ENCODE peak calls at places on chromosomes 5 and 9, in seven cellular contexts. I is GM23248, X is esophagus squamous epithelium, Y is mucosa of descending colon, L is body of pancreas, C is choroid plexus epithelial cell, G is GM23338. D is an unnamed sample.

GRCh38 chr5:179288809-179289185 is 56.5 kb downstream of the ADAMTS2 start:
- DNase-seq in X (no peak), Y (peak), I (no peak), G (no peak), L (no peak), C (no peak), D (no peak)

GRCh38 chr5:76074487-76074886 is 8.7 kb upstream of the SV2C start:
- DNase-seq in C (no peak), L (no peak), I (no peak), X (no peak), G (peak), Y (no peak), D (peak)

GRCh38 chr9:111904889-111905288 is 8.3 kb downstream of the UGCG start:
- DNase-seq in G (no peak), X (no peak), Y (no peak), I (no peak), C (no peak), L (no peak), D (no peak)

GRCh38 chr5:36060516-36060885 is 6.2 kb downstream of the UGT3A2 start:
- DNase-seq in L (no peak), C (peak), G (peak), Y (no peak), X (no peak), I (peak), D (no peak)

GRCh38 chr5:96344678-96345612 is 88.1 kb downstream of the PCSK1 start:
- DNase-seq in I (peak), G (peak), C (peak), Y (no peak), L (peak), X (no peak), D (peak)

GRCh38 chr9:86022687-86023266 is 76.6 kb downstream of the GOLM1 start:
- DNase-seq in L (no peak), Y (no peak), C (no peak), X (no peak), I (no peak), G (no peak), D (no peak)

GRCh38 chr5:40716000-40716399 is 36.3 kb downstream of the PTGER4 start:
- DNase-seq in C (peak), Y (no peak), L (no peak), I (peak), G (peak), X (no peak), D (no peak)

GRCh38 chr5:72624641-72625236 is 117.5 kb upstream of the ZNF366 start:
- DNase-seq in C (peak), X (no peak), Y (no peak), G (no peak), I (peak), L (no peak), D (no peak)

GRCh38 chr9:131700765-131701433 is 39.0 kb downstream of the RAPGEF1 start:
- DNase-seq in L (no peak), C (no peak), Y (no peak), I (no peak), G (no peak), X (no peak), D (no peak)

GRCh38 chr5:1106385-1107166 is 5.3 kb downstream of the SLC12A7 start:
- DNase-seq in X (no peak), Y (no peak), G (no peak), L (no peak), I (no peak), C (no peak), D (no peak)

GRCh38 chr5:154740483-154740882 is 14.7 kb upstream of the LARP1 start:
- DNase-seq in I (peak), Y (no peak), X (no peak), L (peak), G (no peak), C (peak), D (peak)

GRCh38 chr5:13745508-13745907 is 199.0 kb downstream of the DNAH5 start:
- DNase-seq in L (no peak), G (peak), X (no peak), C (peak), Y (no peak), I (peak), D (no peak)

GRCh38 chr9:98482248-98482647 is 226.5 kb downstream of the GABBR2 start:
- DNase-seq in G (no peak), Y (no peak), I (peak), X (no peak), C (no peak), L (no peak), D (no peak)

GRCh38 chr9:6522263-6522662 is 109.3 kb downstream of the UHRF2 start:
- DNase-seq in I (no peak), L (no peak), C (no peak), G (no peak), X (no peak), Y (no peak), D (no peak)

GRCh38 chr5:107502711-107503110 is 168.0 kb downstream of the EFNA5 start:
- DNase-seq in Y (no peak), G (no peak), I (no peak), X (no peak), C (no peak), L (no peak), D (no peak)

GRCh38 chr5:14397717-14398116 is 183.9 kb upstream of the OTULINL start:
- DNase-seq in I (peak), X (no peak), Y (no peak), L (peak), C (peak), G (no peak), D (no peak)

GRCh38 chr5:159533197-159533596 is 202.9 kb upstream of the IL12B start:
- DNase-seq in X (no peak), C (peak), G (no peak), I (peak), Y (no peak), L (no peak), D (no peak)

GRCh38 chr5:173923236-173924104 is 35.3 kb downstream of the CPEB4 start:
- DNase-seq in Y (no peak), C (peak), L (no peak), X (no peak), G (peak), I (peak), D (no peak)

GRCh38 chr5:54905246-54905770 is 80.1 kb downstream of the ESM1 start:
- DNase-seq in G (no peak), X (no peak), C (no peak), Y (no peak), I (peak), L (no peak), D (no peak)

GRCh38 chr5:150665044-150665443 is 4.0 kb downstream of the MYOZ3 start:
- DNase-seq in Y (no peak), I (no peak), G (no peak), C (peak), X (no peak), L (no peak), D (no peak)

GRCh38 chr5:58412932-58413331 is 47.0 kb downstream of the PLK2 start:
- DNase-seq in X (no peak), C (no peak), L (no peak), Y (no peak), I (no peak), G (no peak), D (no peak)

GRCh38 chr5:99590806-99591205 is 662.0 kb upstream of the CHD1 start:
- DNase-seq in I (no peak), C (no peak), L (no peak), Y (no peak), G (no peak), X (no peak), D (no peak)

DNA sequence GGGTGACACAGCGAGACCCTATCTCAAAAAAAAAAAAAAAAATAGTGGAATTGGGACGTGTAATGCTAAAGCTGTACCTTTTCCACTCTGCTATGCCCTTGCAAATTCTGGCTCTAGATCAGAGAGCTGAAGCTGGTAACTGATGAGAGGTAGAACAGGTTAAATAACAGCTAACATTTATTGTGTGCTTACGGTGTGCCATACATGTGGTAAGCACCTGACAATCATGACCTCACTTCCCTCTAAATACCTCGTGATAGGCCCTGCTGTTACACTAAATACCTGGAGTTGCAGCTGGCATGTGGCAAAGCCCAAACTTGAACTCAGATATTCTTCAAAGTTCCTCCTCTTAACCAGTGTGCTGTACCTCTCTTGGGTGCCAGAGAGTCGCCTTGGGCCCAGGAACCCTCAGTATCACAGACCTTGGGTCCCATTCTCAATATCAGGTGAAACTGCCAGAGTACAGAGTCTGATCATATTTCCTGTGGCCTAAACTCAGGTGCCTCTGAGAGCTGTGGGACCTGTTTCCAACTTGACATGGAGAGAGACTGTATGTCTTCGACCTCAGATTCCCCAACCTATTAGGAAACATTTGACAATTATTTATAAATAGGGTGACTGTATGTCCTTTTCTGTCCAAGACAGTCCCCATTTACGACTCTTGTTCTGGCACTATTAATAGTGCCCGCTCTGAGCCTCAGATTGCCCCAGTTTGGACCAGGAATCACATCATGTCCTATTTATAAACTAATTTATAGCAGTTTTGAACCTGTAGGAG is 4.8 kb downstream of the ARL10 start:
- DNase-seq in Y (no peak), G (no peak), L (no peak), X (no peak), I (no peak), C (no peak), D (no peak)
- H3K4me3 ChIP-seq in Y (no peak), G (no peak), L (no peak), X (no peak), I (no peak), C (no peak), D (no peak)

DNA sequence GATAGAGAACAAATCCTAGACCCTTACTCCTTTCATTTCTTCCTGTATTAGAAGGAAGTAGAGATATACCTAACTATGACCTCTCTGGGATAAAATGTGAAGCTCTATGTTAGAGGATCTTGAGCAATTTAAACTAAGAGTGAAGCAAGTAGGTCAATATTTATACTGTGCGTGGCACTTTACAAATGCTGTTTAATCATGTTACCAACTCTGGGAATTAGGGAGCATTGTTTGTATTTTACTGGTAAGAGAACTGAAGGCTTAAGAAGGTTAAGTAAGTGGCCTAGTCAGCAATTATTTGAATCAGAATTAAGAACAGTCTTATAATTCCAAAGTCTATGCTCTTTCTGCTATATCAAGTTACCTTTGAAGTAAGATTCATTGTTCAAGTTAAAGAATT is 12.0 kb downstream of the TNC start:
- DNase-seq in C (no peak), X (no peak), L (no peak), I (peak), Y (no peak), G (no peak), D (no peak)
- H3K4me3 ChIP-seq in C (no peak), X (no peak), L (no peak), I (peak), Y (no peak), G (no peak), D (no peak)

GRCh38 chr5:15621094-15621493 is 121.1 kb downstream of the FBXL7 start:
- DNase-seq in Y (no peak), X (no peak), G (no peak), L (no peak), C (no peak), I (peak), D (no peak)
- H3K4me3 ChIP-seq in Y (no peak), X (no peak), G (no peak), L (no peak), C (no peak), I (peak), D (no peak)

DNA sequence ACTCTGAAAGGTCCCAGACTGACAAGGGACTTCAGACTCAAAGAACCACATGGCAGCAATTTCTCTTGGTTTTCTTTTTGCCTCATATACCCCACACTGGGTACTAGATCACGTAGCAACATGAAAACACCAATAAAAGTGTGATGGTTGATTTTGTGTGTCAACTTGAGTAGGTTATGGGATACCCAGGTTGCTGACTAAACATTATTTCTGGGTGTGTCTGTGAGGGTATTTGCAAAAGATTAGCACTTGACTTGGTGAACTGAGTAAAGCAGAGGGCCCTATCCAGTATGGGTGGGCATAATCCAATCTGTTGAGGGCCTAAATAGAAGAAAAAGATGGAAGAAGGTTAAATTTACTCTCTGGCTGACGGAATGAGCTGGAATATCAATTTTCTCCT is 53.8 kb upstream of the ZNF618 start:
- DNase-seq in Y (no peak), I (no peak), G (no peak), L (no peak), C (no peak), X (no peak), D (no peak)
- H3K4me3 ChIP-seq in Y (no peak), I (no peak), G (no peak), L (no peak), C (no peak), X (no peak), D (no peak)

DNA sequence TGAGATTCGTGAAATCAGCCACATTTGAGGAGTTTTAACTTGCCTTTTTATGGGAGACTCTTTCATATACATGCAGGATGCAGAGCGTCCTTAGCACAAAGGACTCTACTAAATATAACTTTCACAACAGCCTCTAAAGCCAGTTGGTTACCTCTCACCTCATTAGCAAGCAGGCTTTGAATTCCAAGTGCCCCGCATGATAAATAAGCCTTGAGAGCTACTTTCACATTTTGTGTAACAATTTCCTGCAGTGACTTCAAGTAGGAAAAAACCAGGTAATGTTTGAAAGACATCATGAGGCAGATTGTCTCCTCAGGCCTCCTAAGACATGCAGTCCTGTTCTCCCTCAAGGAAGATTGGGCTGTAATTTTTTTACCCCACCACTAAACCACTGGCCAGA is 50.5 kb downstream of the RALGPS1 start:
- DNase-seq in X (no peak), C (no peak), L (no peak), I (no peak), Y (no peak), G (peak), D (no peak)
- H3K4me3 ChIP-seq in X (no peak), C (no peak), L (no peak), I (no peak), Y (no peak), G (peak), D (no peak)

DNA sequence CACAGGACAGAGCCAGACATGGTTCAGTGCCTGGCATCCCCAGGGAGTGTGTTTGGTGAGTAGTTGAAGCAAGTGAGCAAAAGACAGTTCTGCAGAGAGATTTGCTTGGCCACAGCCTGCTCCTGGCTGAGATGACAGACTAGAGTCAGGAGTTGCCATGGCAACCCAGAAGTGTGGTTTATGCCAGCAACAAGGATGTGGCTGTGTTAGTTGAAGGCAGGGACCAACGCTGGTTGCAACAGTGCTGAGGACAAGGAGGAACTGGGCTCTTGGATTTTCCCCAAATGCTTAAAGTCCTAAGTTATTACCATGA is 2.7 kb downstream of the NXNL2 start:
- DNase-seq in Y (no peak), I (peak), L (peak), X (no peak), G (peak), C (peak), D (peak)
- H3K4me3 ChIP-seq in Y (no peak), I (no peak), L (no peak), X (no peak), G (no peak), C (no peak), D (no peak)

GRCh38 chr9:123998970-123999621 is 12.5 kb upstream of the LHX2 start:
- DNase-seq in L (no peak), Y (no peak), G (peak), C (no peak), X (no peak), I (no peak), D (no peak)

GRCh38 chr9:124000784-124001444 is 10.7 kb upstream of the LHX2 start:
- DNase-seq in I (no peak), Y (no peak), C (no peak), G (peak), X (no peak), L (no peak), D (no peak)

GRCh38 chr9:124001445-124001799 is 10.1 kb upstream of the LHX2 start:
- DNase-seq in I (no peak), X (no peak), L (no peak), G (no peak), Y (no peak), C (no peak), D (no peak)

GRCh38 chr9:123999668-124000067 is 11.9 kb upstream of the LHX2 start:
- DNase-seq in L (no peak), I (no peak), C (no peak), G (peak), X (no peak), Y (no peak), D (no peak)

GRCh38 chr9:124000161-124000783 is 11.3 kb upstream of the LHX2 start:
- DNase-seq in G (peak), X (no peak), I (no peak), Y (no peak), L (no peak), C (no peak), D (no peak)
- H3K4me3 ChIP-seq in G (no peak), X (no peak), I (no peak), Y (no peak), L (no peak), C (no peak), D (peak)

DNA sequence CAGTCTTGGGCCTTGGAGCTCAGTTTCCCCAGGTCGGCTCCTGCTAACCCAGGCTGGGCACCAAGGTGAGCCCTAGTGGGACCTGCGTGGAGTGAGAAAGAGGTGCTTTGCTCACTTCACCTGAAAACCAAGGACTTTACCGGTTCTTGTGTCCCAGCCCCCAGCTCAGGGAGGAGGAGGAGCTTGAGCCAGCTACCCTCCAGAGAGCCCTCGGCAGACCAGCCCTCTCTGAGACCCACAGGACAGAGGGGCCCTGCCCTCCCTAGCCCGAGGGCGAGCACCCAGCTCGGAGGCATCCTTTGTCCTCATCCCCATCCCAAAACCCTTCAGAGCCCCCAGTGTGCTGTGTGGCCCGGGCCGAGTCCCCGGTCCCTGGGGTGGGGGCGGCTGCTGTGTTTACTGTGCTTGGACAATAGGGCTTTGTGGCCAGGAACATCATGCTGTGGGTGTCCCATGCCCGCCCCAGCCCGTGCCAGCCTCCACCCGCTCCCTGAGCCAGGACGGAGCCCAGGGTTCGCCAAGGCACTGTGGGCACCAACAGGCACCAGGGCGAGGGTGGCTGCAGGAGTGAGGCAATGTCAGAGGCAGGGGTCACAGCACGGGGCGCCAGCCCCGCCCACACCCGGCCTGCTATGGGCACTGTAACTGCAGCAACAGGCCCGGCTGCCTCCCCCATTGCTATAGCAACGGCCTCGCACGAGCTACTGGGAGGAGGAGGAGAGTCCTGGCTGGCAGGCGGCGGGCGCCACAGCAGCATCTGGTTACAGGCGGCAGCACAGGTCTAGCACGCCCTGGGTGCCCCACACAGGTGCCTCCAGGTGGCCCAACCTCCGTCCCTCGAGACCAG is 2.7 kb downstream of the ABCA2 start:
- DNase-seq in L (peak), G (no peak), C (no peak), I (no peak), X (no peak), Y (peak), D (no peak)
- H3K4me3 ChIP-seq in L (no peak), G (no peak), C (no peak), I (no peak), X (no peak), Y (no peak), D (no peak)

DNA sequence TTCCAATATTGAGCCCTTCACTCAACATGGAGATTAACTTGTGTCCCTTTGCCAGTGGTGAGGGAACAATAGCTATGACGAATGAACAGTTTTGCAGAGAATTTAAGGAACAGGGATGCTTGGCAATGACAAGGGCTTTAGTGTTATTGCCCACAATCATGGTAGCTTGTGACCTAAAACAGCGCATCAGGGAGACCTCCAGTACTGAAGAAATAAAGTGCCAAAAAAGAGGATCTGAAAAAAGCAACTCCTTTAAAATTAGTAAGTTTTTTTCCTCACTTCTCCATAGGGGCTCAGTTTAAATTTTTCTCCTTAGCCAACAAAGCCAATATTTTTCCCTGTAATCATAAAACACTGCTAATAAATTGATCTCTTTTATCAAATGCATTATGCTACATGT is 41.8 kb upstream of the PAM start:
- DNase-seq in X (no peak), I (no peak), C (no peak), G (no peak), Y (no peak), L (no peak), D (no peak)
- H3K4me3 ChIP-seq in X (no peak), I (no peak), C (no peak), G (no peak), Y (no peak), L (no peak), D (no peak)